ENCODE peak calls at places on chromosomes 16 and 17, in five cellular contexts. One of them, this sample, is unnamed.

GRCh38 chr16:67249762-67250327 is 1.1 kb downstream of the SLC9A5 start:
- DNase-seq in hepatic stellate cell: no peak
- DNase-seq in activated naive CD4-positive, alpha-beta T cell treated with Interleukin-2 at 50 U/mL for 16 hours: no peak
- DNase-seq in A172: no peak
- DNase-seq in left cardiac atrium: peak
- DNase-seq in this sample: no peak

GRCh38 chr16:83136924-83137323 is 510.2 kb downstream of the CDH13 start:
- DNase-seq in hepatic stellate cell: no peak
- DNase-seq in activated naive CD4-positive, alpha-beta T cell treated with Interleukin-2 at 50 U/mL for 16 hours: no peak
- DNase-seq in A172: no peak
- DNase-seq in left cardiac atrium: no peak
- DNase-seq in this sample: no peak

GRCh38 chr17:72342582-72343527 is 222.0 kb downstream of the SOX9 start:
- DNase-seq in hepatic stellate cell: no peak
- DNase-seq in activated naive CD4-positive, alpha-beta T cell treated with Interleukin-2 at 50 U/mL for 16 hours: no peak
- DNase-seq in A172: no peak
- DNase-seq in left cardiac atrium: peak
- DNase-seq in this sample: peak

GRCh38 chr16:47374629-47375028 is 86.2 kb downstream of the ITFG1 start:
- DNase-seq in hepatic stellate cell: no peak
- DNase-seq in activated naive CD4-positive, alpha-beta T cell treated with Interleukin-2 at 50 U/mL for 16 hours: no peak
- DNase-seq in A172: no peak
- DNase-seq in left cardiac atrium: no peak
- DNase-seq in this sample: no peak

GRCh38 chr17:82529914-82530300 is 10.4 kb downstream of the FOXK2 start:
- DNase-seq in hepatic stellate cell: no peak
- DNase-seq in activated naive CD4-positive, alpha-beta T cell treated with Interleukin-2 at 50 U/mL for 16 hours: no peak
- DNase-seq in A172: no peak
- DNase-seq in left cardiac atrium: no peak
- DNase-seq in this sample: no peak

GRCh38 chr16:66167564-66168291 is 198.8 kb upstream of the CDH5 start:
- DNase-seq in hepatic stellate cell: no peak
- DNase-seq in activated naive CD4-positive, alpha-beta T cell treated with Interleukin-2 at 50 U/mL for 16 hours: no peak
- DNase-seq in A172: peak
- DNase-seq in left cardiac atrium: peak
- DNase-seq in this sample: no peak

GRCh38 chr16:29806096-29806579 is at the start of gene MAZ:
- DNase-seq in hepatic stellate cell: peak
- DNase-seq in activated naive CD4-positive, alpha-beta T cell treated with Interleukin-2 at 50 U/mL for 16 hours: peak
- DNase-seq in A172: peak
- DNase-seq in left cardiac atrium: no peak
- DNase-seq in this sample: no peak

GRCh38 chr17:43216369-43216761 is 4.7 kb downstream of the TMEM106A start:
- DNase-seq in hepatic stellate cell: no peak
- DNase-seq in activated naive CD4-positive, alpha-beta T cell treated with Interleukin-2 at 50 U/mL for 16 hours: no peak
- DNase-seq in A172: no peak
- DNase-seq in left cardiac atrium: no peak
- DNase-seq in this sample: no peak

GRCh38 chr16:87016056-87016455 is 301.1 kb downstream of the C16orf95 start:
- DNase-seq in hepatic stellate cell: no peak
- DNase-seq in activated naive CD4-positive, alpha-beta T cell treated with Interleukin-2 at 50 U/mL for 16 hours: no peak
- DNase-seq in A172: no peak
- DNase-seq in left cardiac atrium: no peak
- DNase-seq in this sample: no peak

GRCh38 chr16:19294156-19294649 is 8.7 kb downstream of the CLEC19A start:
- DNase-seq in hepatic stellate cell: no peak
- DNase-seq in activated naive CD4-positive, alpha-beta T cell treated with Interleukin-2 at 50 U/mL for 16 hours: peak
- DNase-seq in A172: no peak
- DNase-seq in left cardiac atrium: peak
- DNase-seq in this sample: no peak

GRCh38 chr16:21190599-21190998 is 20.8 kb downstream of the ZP2 start:
- DNase-seq in hepatic stellate cell: no peak
- DNase-seq in activated naive CD4-positive, alpha-beta T cell treated with Interleukin-2 at 50 U/mL for 16 hours: no peak
- DNase-seq in A172: no peak
- DNase-seq in left cardiac atrium: no peak
- DNase-seq in this sample: no peak

GRCh38 chr16:79042886-79043285 is 557.7 kb downstream of the MAF start:
- DNase-seq in hepatic stellate cell: no peak
- DNase-seq in activated naive CD4-positive, alpha-beta T cell treated with Interleukin-2 at 50 U/mL for 16 hours: peak
- DNase-seq in A172: no peak
- DNase-seq in left cardiac atrium: no peak
- DNase-seq in this sample: no peak

GRCh38 chr17:15981646-15982580 is 17.6 kb downstream of the ZSWIM7 start:
- DNase-seq in hepatic stellate cell: no peak
- DNase-seq in activated naive CD4-positive, alpha-beta T cell treated with Interleukin-2 at 50 U/mL for 16 hours: no peak
- DNase-seq in A172: no peak
- DNase-seq in left cardiac atrium: no peak
- DNase-seq in this sample: peak

GRCh38 chr16:87803385-87803784 is 37.6 kb upstream of the KLHDC4 start:
- DNase-seq in hepatic stellate cell: no peak
- DNase-seq in activated naive CD4-positive, alpha-beta T cell treated with Interleukin-2 at 50 U/mL for 16 hours: no peak
- DNase-seq in A172: no peak
- DNase-seq in left cardiac atrium: no peak
- DNase-seq in this sample: no peak

GRCh38 chr17:78597923-78598545 is 20.8 kb upstream of the DNAH17 start:
- DNase-seq in hepatic stellate cell: peak
- DNase-seq in activated naive CD4-positive, alpha-beta T cell treated with Interleukin-2 at 50 U/mL for 16 hours: no peak
- DNase-seq in A172: no peak
- DNase-seq in left cardiac atrium: no peak
- DNase-seq in this sample: peak

GRCh38 chr16:78955206-78955605 is 645.3 kb downstream of the MAF start:
- DNase-seq in hepatic stellate cell: no peak
- DNase-seq in activated naive CD4-positive, alpha-beta T cell treated with Interleukin-2 at 50 U/mL for 16 hours: no peak
- DNase-seq in A172: no peak
- DNase-seq in left cardiac atrium: no peak
- DNase-seq in this sample: no peak

GRCh38 chr17:41308251-41308917 is 725 bp downstream of the KRTAP16-1 start:
- DNase-seq in hepatic stellate cell: no peak
- DNase-seq in activated naive CD4-positive, alpha-beta T cell treated with Interleukin-2 at 50 U/mL for 16 hours: peak
- DNase-seq in A172: peak
- DNase-seq in left cardiac atrium: peak
- DNase-seq in this sample: no peak

This sample was measured in AG08396.